ENCODE peak calls at places on chromosomes 5 and 9, in five cellular contexts. W is GM12865, A is upper lobe of right lung, Q is Calu3, E is foreskin fibroblast. R is an unnamed sample.

GRCh38 chr5:65928341-65928752 is 2.0 kb downstream of the ERBIN start:
- DNase-seq in W (no peak), A (no peak), Q (no peak), E (no peak), R (no peak)

GRCh38 chr5:169832845-169833244 is 147.4 kb downstream of the INSYN2B start:
- DNase-seq in W (peak; percentile 25), A (no peak), Q (no peak), E (no peak), R (no peak)

GRCh38 chr9:72948906-72949582 is 3.8 kb downstream of the ALDH1A1 start:
- DNase-seq in W (no peak), A (no peak), Q (no peak), E (no peak), R (no peak)

GRCh38 chr9:93094294-93095204 is 1.5 kb upstream of the CARD19 start:
- DNase-seq in W (peak; percentile 82), A (peak; percentile 77), Q (no peak), E (no peak), R (no peak)

GRCh38 chr5:72108200-72109050 is 1.1 kb downstream of the MAP1B start:
- DNase-seq in W (no peak), A (peak; percentile 66), Q (peak; percentile 64), E (peak; percentile 90), R (no peak)

GRCh38 chr9:124010665-124011321 is 775 bp upstream of the LHX2 start:
- DNase-seq in W (peak; percentile 57), A (peak; percentile 10), Q (no peak), E (peak; percentile 43), R (no peak)

GRCh38 chr5:53997736-53998627 is 312.4 kb downstream of the ARL15 start:
- DNase-seq in W (no peak), A (no peak), Q (no peak), E (no peak), R (no peak)

GRCh38 chr5:64165500-64166200 is at the start of gene RNF180:
- DNase-seq in W (peak; percentile 3), A (peak; percentile 84), Q (peak; percentile 56), E (peak; percentile 63), R (no peak)

GRCh38 chr5:758698-759053 is 25.9 kb downstream of the ZDHHC11B start:
- DNase-seq in W (no peak), A (peak; percentile 57), Q (no peak), E (no peak), R (no peak)

GRCh38 chr9:78074385-78075291 is 43.0 kb upstream of the GNAQ start:
- DNase-seq in W (no peak), A (no peak), Q (no peak), E (no peak), R (no peak)

GRCh38 chr5:74256947-74257573 is 383.5 kb downstream of the ENC1 start:
- DNase-seq in W (no peak), A (no peak), Q (no peak), E (peak; percentile 13), R (no peak)

GRCh38 chr9:16679327-16679821 is 191.1 kb downstream of the BNC2 start:
- DNase-seq in W (no peak), A (no peak), Q (no peak), E (peak; percentile 83), R (no peak)

GRCh38 chr9:99855467-99856176 is 33.9 kb downstream of the NR4A3 start:
- DNase-seq in W (no peak), A (no peak), Q (no peak), E (no peak), R (no peak)
- TF ChIP-seq CTCF in W (no peak), A (no peak), Q (no peak), E (peak; percentile 3), R (no peak)

GRCh38 chr9:21155501-21155900 is 11.0 kb downstream of the IFNA21 start:
- DNase-seq in W (no peak), A (no peak), Q (no peak), E (peak; percentile 29), R (no peak)

GRCh38 chr9:21153688-21154608 is 12.3 kb upstream of the IFNW1 start:
- DNase-seq in W (peak; percentile 46), A (no peak), Q (peak; percentile 22), E (peak; percentile 57), R (no peak)
- TF ChIP-seq CTCF in W (peak; percentile 36), A (peak; percentile 24), Q (no peak), E (no peak), R (no peak)

GRCh38 chr9:32581512-32582143 is 8.7 kb upstream of the NDUFB6 start:
- DNase-seq in W (peak; percentile 70), A (no peak), Q (peak; percentile 49), E (peak; percentile 78), R (peak; percentile 28)
- TF ChIP-seq CTCF in W (peak; percentile 58), A (peak; percentile 48), Q (no peak), E (peak; percentile 58), R (peak; percentile 62)

GRCh38 chr5:120866997-120867396 is 402.9 kb downstream of the PRR16 start:
- DNase-seq in W (no peak), A (no peak), Q (no peak), E (no peak), R (no peak)
- TF ChIP-seq CTCF in W (no peak), A (no peak), Q (no peak), E (no peak), R (no peak)

GRCh38 chr5:12902611-12903010 is 998.4 kb upstream of the CTNND2 start:
- DNase-seq in W (no peak), A (no peak), Q (no peak), E (no peak), R (no peak)
- TF ChIP-seq CTCF in W (no peak), A (no peak), Q (no peak), E (no peak), R (no peak)

R was measured in AG09319.